ENCODE peak calls at places on chromosomes 3 and 15, in nine cellular contexts. One of them, this sample, is unnamed.

GRCh38 chr3:117439812-117440211 is 730.2 kb downstream of the TUSC7 start:
- DNase-seq in immature natural killer cell: no peak
- DNase-seq in OCI-LY7: no peak
- DNase-seq in aorta: no peak
- DNase-seq in activated T-cell treated with anti-CD3 and anti-CD28 coated beads for 1 hour: no peak
- DNase-seq in NCI-H187: no peak
- DNase-seq in stimulated activated CD4-positive, alpha-beta T cell treated with anti-CD3 and anti-CD28 coated beads, TNF-alpha, amount 100 ng/mL, for 1 hour: no peak
- DNase-seq in AG08395: peak; percentile 22
- DNase-seq in activated T-helper 9 cell treated with anti-CD3 and anti-CD28 coated beads, Interleukin-2, amount 50 U/mL, for 16 hours: no peak
- DNase-seq in this sample: no peak

GRCh38 chr3:133857767-133858166 is 37.9 kb downstream of the RAB6B start:
- DNase-seq in NCI-H187: no peak
- DNase-seq in AG08395: no peak
- DNase-seq in activated T-helper 9 cell treated with anti-CD3 and anti-CD28 coated beads, Interleukin-2, amount 50 U/mL, for 16 hours: no peak
- DNase-seq in immature natural killer cell: no peak
- DNase-seq in OCI-LY7: no peak
- DNase-seq in aorta: no peak
- DNase-seq in activated T-cell treated with anti-CD3 and anti-CD28 coated beads for 1 hour: no peak
- DNase-seq in stimulated activated CD4-positive, alpha-beta T cell treated with anti-CD3 and anti-CD28 coated beads, TNF-alpha, amount 100 ng/mL, for 1 hour: no peak
- DNase-seq in this sample: no peak

GRCh38 chr3:169573129-169573528 is 90.4 kb downstream of the MECOM start:
- DNase-seq in OCI-LY7: no peak
- DNase-seq in immature natural killer cell: no peak
- DNase-seq in activated T-cell treated with anti-CD3 and anti-CD28 coated beads for 1 hour: no peak
- DNase-seq in NCI-H187: no peak
- DNase-seq in activated T-helper 9 cell treated with anti-CD3 and anti-CD28 coated beads, Interleukin-2, amount 50 U/mL, for 16 hours: no peak
- DNase-seq in aorta: no peak
- DNase-seq in stimulated activated CD4-positive, alpha-beta T cell treated with anti-CD3 and anti-CD28 coated beads, TNF-alpha, amount 100 ng/mL, for 1 hour: no peak
- DNase-seq in AG08395: no peak
- DNase-seq in this sample: no peak

GRCh38 chr3:165459924-165460540 is 263.8 kb upstream of the SLITRK3 start:
- DNase-seq in activated T-cell treated with anti-CD3 and anti-CD28 coated beads for 1 hour: no peak
- DNase-seq in stimulated activated CD4-positive, alpha-beta T cell treated with anti-CD3 and anti-CD28 coated beads, TNF-alpha, amount 100 ng/mL, for 1 hour: no peak
- DNase-seq in NCI-H187: no peak
- DNase-seq in immature natural killer cell: no peak
- DNase-seq in AG08395: no peak
- DNase-seq in OCI-LY7: no peak
- DNase-seq in activated T-helper 9 cell treated with anti-CD3 and anti-CD28 coated beads, Interleukin-2, amount 50 U/mL, for 16 hours: no peak
- DNase-seq in aorta: no peak
- DNase-seq in this sample: no peak

GRCh38 chr3:190983875-190984274 is 121.4 kb upstream of the GMNC start:
- DNase-seq in activated T-cell treated with anti-CD3 and anti-CD28 coated beads for 1 hour: no peak
- DNase-seq in immature natural killer cell: no peak
- DNase-seq in OCI-LY7: peak; percentile 7
- DNase-seq in aorta: no peak
- DNase-seq in AG08395: no peak
- DNase-seq in stimulated activated CD4-positive, alpha-beta T cell treated with anti-CD3 and anti-CD28 coated beads, TNF-alpha, amount 100 ng/mL, for 1 hour: no peak
- DNase-seq in activated T-helper 9 cell treated with anti-CD3 and anti-CD28 coated beads, Interleukin-2, amount 50 U/mL, for 16 hours: no peak
- DNase-seq in NCI-H187: no peak
- DNase-seq in this sample: no peak

GRCh38 chr15:100713163-100713867 is 110.9 kb downstream of the ASB7 start:
- DNase-seq in AG08395: peak; percentile 64
- DNase-seq in OCI-LY7: no peak
- DNase-seq in immature natural killer cell: no peak
- DNase-seq in activated T-cell treated with anti-CD3 and anti-CD28 coated beads for 1 hour: no peak
- DNase-seq in activated T-helper 9 cell treated with anti-CD3 and anti-CD28 coated beads, Interleukin-2, amount 50 U/mL, for 16 hours: no peak
- DNase-seq in stimulated activated CD4-positive, alpha-beta T cell treated with anti-CD3 and anti-CD28 coated beads, TNF-alpha, amount 100 ng/mL, for 1 hour: no peak
- DNase-seq in aorta: peak; percentile 51
- DNase-seq in NCI-H187: no peak
- DNase-seq in this sample: peak; percentile 15

GRCh38 chr3:197186887-197187588 is 111.4 kb downstream of the DLG1 start:
- DNase-seq in NCI-H187: peak; percentile 43
- DNase-seq in stimulated activated CD4-positive, alpha-beta T cell treated with anti-CD3 and anti-CD28 coated beads, TNF-alpha, amount 100 ng/mL, for 1 hour: no peak
- DNase-seq in OCI-LY7: peak; percentile 75
- DNase-seq in immature natural killer cell: peak; percentile 30
- DNase-seq in activated T-helper 9 cell treated with anti-CD3 and anti-CD28 coated beads, Interleukin-2, amount 50 U/mL, for 16 hours: no peak
- DNase-seq in activated T-cell treated with anti-CD3 and anti-CD28 coated beads for 1 hour: no peak
- DNase-seq in AG08395: peak; percentile 59
- DNase-seq in aorta: no peak
- DNase-seq in this sample: no peak

GRCh38 chr15:66424963-66425612 is 38.4 kb downstream of the MAP2K1 start:
- DNase-seq in aorta: no peak
- DNase-seq in OCI-LY7: no peak
- DNase-seq in NCI-H187: no peak
- DNase-seq in activated T-helper 9 cell treated with anti-CD3 and anti-CD28 coated beads, Interleukin-2, amount 50 U/mL, for 16 hours: no peak
- DNase-seq in AG08395: no peak
- DNase-seq in immature natural killer cell: no peak
- DNase-seq in activated T-cell treated with anti-CD3 and anti-CD28 coated beads for 1 hour: no peak
- DNase-seq in stimulated activated CD4-positive, alpha-beta T cell treated with anti-CD3 and anti-CD28 coated beads, TNF-alpha, amount 100 ng/mL, for 1 hour: no peak
- DNase-seq in this sample: no peak

GRCh38 chr3:185744997-185745843 is 79.6 kb downstream of the IGF2BP2 start:
- DNase-seq in aorta: no peak
- DNase-seq in AG08395: peak; percentile 74
- DNase-seq in NCI-H187: no peak
- DNase-seq in OCI-LY7: peak; percentile 33
- DNase-seq in activated T-helper 9 cell treated with anti-CD3 and anti-CD28 coated beads, Interleukin-2, amount 50 U/mL, for 16 hours: no peak
- DNase-seq in activated T-cell treated with anti-CD3 and anti-CD28 coated beads for 1 hour: no peak
- DNase-seq in stimulated activated CD4-positive, alpha-beta T cell treated with anti-CD3 and anti-CD28 coated beads, TNF-alpha, amount 100 ng/mL, for 1 hour: no peak
- DNase-seq in immature natural killer cell: no peak
- DNase-seq in this sample: no peak

GRCh38 chr15:68550498-68551295 is 28.1 kb upstream of the CORO2B start:
- DNase-seq in immature natural killer cell: peak; percentile 42
- DNase-seq in AG08395: peak; percentile 48
- DNase-seq in NCI-H187: peak; percentile 30
- DNase-seq in stimulated activated CD4-positive, alpha-beta T cell treated with anti-CD3 and anti-CD28 coated beads, TNF-alpha, amount 100 ng/mL, for 1 hour: peak; percentile 75
- DNase-seq in OCI-LY7: peak; percentile 79
- DNase-seq in activated T-cell treated with anti-CD3 and anti-CD28 coated beads for 1 hour: peak; percentile 70
- DNase-seq in activated T-helper 9 cell treated with anti-CD3 and anti-CD28 coated beads, Interleukin-2, amount 50 U/mL, for 16 hours: peak; percentile 57
- DNase-seq in aorta: peak; percentile 91
- DNase-seq in this sample: peak; percentile 85

GRCh38 chr3:32570426-32571191 is at the start of gene DYNC1LI1:
- DNase-seq in activated T-helper 9 cell treated with anti-CD3 and anti-CD28 coated beads, Interleukin-2, amount 50 U/mL, for 16 hours: peak; percentile 91
- DNase-seq in NCI-H187: peak; percentile 71
- DNase-seq in immature natural killer cell: peak; percentile 92
- DNase-seq in AG08395: peak; percentile 97
- DNase-seq in stimulated activated CD4-positive, alpha-beta T cell treated with anti-CD3 and anti-CD28 coated beads, TNF-alpha, amount 100 ng/mL, for 1 hour: peak; percentile 95
- DNase-seq in activated T-cell treated with anti-CD3 and anti-CD28 coated beads for 1 hour: peak; percentile 94
- DNase-seq in OCI-LY7: peak; percentile 93
- DNase-seq in aorta: peak; percentile 99
- DNase-seq in this sample: peak; percentile 94

GRCh38 chr3:129112308-129113052 is 9.1 kb downstream of the RAB43 start:
- DNase-seq in stimulated activated CD4-positive, alpha-beta T cell treated with anti-CD3 and anti-CD28 coated beads, TNF-alpha, amount 100 ng/mL, for 1 hour: no peak
- DNase-seq in OCI-LY7: peak; percentile 51
- DNase-seq in immature natural killer cell: no peak
- DNase-seq in activated T-helper 9 cell treated with anti-CD3 and anti-CD28 coated beads, Interleukin-2, amount 50 U/mL, for 16 hours: no peak
- DNase-seq in aorta: no peak
- DNase-seq in AG08395: no peak
- DNase-seq in activated T-cell treated with anti-CD3 and anti-CD28 coated beads for 1 hour: no peak
- DNase-seq in NCI-H187: no peak
- DNase-seq in this sample: no peak

GRCh38 chr15:89051875-89052274 is 36.4 kb upstream of the ABHD2 start:
- DNase-seq in aorta: no peak
- DNase-seq in OCI-LY7: no peak
- DNase-seq in activated T-helper 9 cell treated with anti-CD3 and anti-CD28 coated beads, Interleukin-2, amount 50 U/mL, for 16 hours: no peak
- DNase-seq in activated T-cell treated with anti-CD3 and anti-CD28 coated beads for 1 hour: no peak
- DNase-seq in NCI-H187: no peak
- DNase-seq in immature natural killer cell: no peak
- DNase-seq in stimulated activated CD4-positive, alpha-beta T cell treated with anti-CD3 and anti-CD28 coated beads, TNF-alpha, amount 100 ng/mL, for 1 hour: no peak
- DNase-seq in AG08395: peak; percentile 91
- DNase-seq in this sample: no peak

GRCh38 chr3:21718161-21718765 is 32.7 kb downstream of the ZNF385D start:
- DNase-seq in activated T-cell treated with anti-CD3 and anti-CD28 coated beads for 1 hour: no peak
- DNase-seq in NCI-H187: no peak
- DNase-seq in AG08395: peak; percentile 94
- DNase-seq in immature natural killer cell: no peak
- DNase-seq in OCI-LY7: no peak
- DNase-seq in stimulated activated CD4-positive, alpha-beta T cell treated with anti-CD3 and anti-CD28 coated beads, TNF-alpha, amount 100 ng/mL, for 1 hour: no peak
- DNase-seq in activated T-helper 9 cell treated with anti-CD3 and anti-CD28 coated beads, Interleukin-2, amount 50 U/mL, for 16 hours: no peak
- DNase-seq in aorta: no peak
- DNase-seq in this sample: no peak

GRCh38 chr15:73051402-73051810 is 857 bp upstream of the NEO1 start:
- DNase-seq in immature natural killer cell: no peak
- DNase-seq in AG08395: no peak
- DNase-seq in NCI-H187: no peak
- DNase-seq in OCI-LY7: no peak
- DNase-seq in stimulated activated CD4-positive, alpha-beta T cell treated with anti-CD3 and anti-CD28 coated beads, TNF-alpha, amount 100 ng/mL, for 1 hour: no peak
- DNase-seq in aorta: peak; percentile 85
- DNase-seq in activated T-cell treated with anti-CD3 and anti-CD28 coated beads for 1 hour: peak; percentile 2
- DNase-seq in activated T-helper 9 cell treated with anti-CD3 and anti-CD28 coated beads, Interleukin-2, amount 50 U/mL, for 16 hours: no peak
- DNase-seq in this sample: peak; percentile 44

GRCh38 chr3:72338942-72339749 is 509.1 kb downstream of the SHQ1 start:
- DNase-seq in immature natural killer cell: no peak
- DNase-seq in activated T-cell treated with anti-CD3 and anti-CD28 coated beads for 1 hour: no peak
- DNase-seq in aorta: peak; percentile 88
- DNase-seq in OCI-LY7: no peak
- DNase-seq in activated T-helper 9 cell treated with anti-CD3 and anti-CD28 coated beads, Interleukin-2, amount 50 U/mL, for 16 hours: peak; percentile 41
- DNase-seq in stimulated activated CD4-positive, alpha-beta T cell treated with anti-CD3 and anti-CD28 coated beads, TNF-alpha, amount 100 ng/mL, for 1 hour: no peak
- DNase-seq in AG08395: peak; percentile 89
- DNase-seq in NCI-H187: no peak
- DNase-seq in this sample: peak; percentile 42

GRCh38 chr3:143090486-143090885 is 29.1 kb upstream of the CHST2 start:
- DNase-seq in immature natural killer cell: no peak
- DNase-seq in stimulated activated CD4-positive, alpha-beta T cell treated with anti-CD3 and anti-CD28 coated beads, TNF-alpha, amount 100 ng/mL, for 1 hour: no peak
- DNase-seq in NCI-H187: no peak
- DNase-seq in activated T-helper 9 cell treated with anti-CD3 and anti-CD28 coated beads, Interleukin-2, amount 50 U/mL, for 16 hours: no peak
- DNase-seq in aorta: no peak
- DNase-seq in activated T-cell treated with anti-CD3 and anti-CD28 coated beads for 1 hour: no peak
- DNase-seq in OCI-LY7: no peak
- DNase-seq in AG08395: no peak
- DNase-seq in this sample: no peak

GRCh38 chr3:133930341-133930933 is 34.8 kb upstream of the RAB6B start:
- DNase-seq in OCI-LY7: peak; percentile 33
- DNase-seq in aorta: no peak
- DNase-seq in NCI-H187: no peak
- DNase-seq in activated T-cell treated with anti-CD3 and anti-CD28 coated beads for 1 hour: no peak
- DNase-seq in AG08395: peak; percentile 72
- DNase-seq in activated T-helper 9 cell treated with anti-CD3 and anti-CD28 coated beads, Interleukin-2, amount 50 U/mL, for 16 hours: no peak
- DNase-seq in immature natural killer cell: no peak
- DNase-seq in stimulated activated CD4-positive, alpha-beta T cell treated with anti-CD3 and anti-CD28 coated beads, TNF-alpha, amount 100 ng/mL, for 1 hour: no peak
- DNase-seq in this sample: no peak

GRCh38 chr3:133459400-133459799 is 59.5 kb downstream of the BFSP2 start:
- DNase-seq in aorta: no peak
- DNase-seq in AG08395: no peak
- DNase-seq in activated T-helper 9 cell treated with anti-CD3 and anti-CD28 coated beads, Interleukin-2, amount 50 U/mL, for 16 hours: no peak
- DNase-seq in NCI-H187: no peak
- DNase-seq in OCI-LY7: no peak
- DNase-seq in activated T-cell treated with anti-CD3 and anti-CD28 coated beads for 1 hour: no peak
- DNase-seq in stimulated activated CD4-positive, alpha-beta T cell treated with anti-CD3 and anti-CD28 coated beads, TNF-alpha, amount 100 ng/mL, for 1 hour: no peak
- DNase-seq in immature natural killer cell: no peak
- DNase-seq in this sample: no peak

GRCh38 chr3:159200176-159200575 is 398.3 kb downstream of the MFSD1 start:
- DNase-seq in activated T-helper 9 cell treated with anti-CD3 and anti-CD28 coated beads, Interleukin-2, amount 50 U/mL, for 16 hours: no peak
- DNase-seq in OCI-LY7: no peak
- DNase-seq in AG08395: peak; percentile 76
- DNase-seq in activated T-cell treated with anti-CD3 and anti-CD28 coated beads for 1 hour: no peak
- DNase-seq in NCI-H187: no peak
- DNase-seq in stimulated activated CD4-positive, alpha-beta T cell treated with anti-CD3 and anti-CD28 coated beads, TNF-alpha, amount 100 ng/mL, for 1 hour: no peak
- DNase-seq in aorta: no peak
- DNase-seq in immature natural killer cell: no peak
- DNase-seq in this sample: no peak

GRCh38 chr15:88938802-88939485 is 25.8 kb upstream of the MFGE8 start:
- DNase-seq in AG08395: no peak
- DNase-seq in stimulated activated CD4-positive, alpha-beta T cell treated with anti-CD3 and anti-CD28 coated beads, TNF-alpha, amount 100 ng/mL, for 1 hour: no peak
- DNase-seq in OCI-LY7: no peak
- DNase-seq in activated T-cell treated with anti-CD3 and anti-CD28 coated beads for 1 hour: no peak
- DNase-seq in immature natural killer cell: no peak
- DNase-seq in NCI-H187: no peak
- DNase-seq in aorta: no peak
- DNase-seq in activated T-helper 9 cell treated with anti-CD3 and anti-CD28 coated beads, Interleukin-2, amount 50 U/mL, for 16 hours: no peak
- DNase-seq in this sample: no peak

GRCh38 chr15:99424978-99425665 is 140.7 kb upstream of the MEF2A start:
- DNase-seq in stimulated activated CD4-positive, alpha-beta T cell treated with anti-CD3 and anti-CD28 coated beads, TNF-alpha, amount 100 ng/mL, for 1 hour: peak; percentile 13
- DNase-seq in NCI-H187: no peak
- DNase-seq in OCI-LY7: no peak
- DNase-seq in immature natural killer cell: peak; percentile 11
- DNase-seq in AG08395: peak; percentile 77
- DNase-seq in activated T-helper 9 cell treated with anti-CD3 and anti-CD28 coated beads, Interleukin-2, amount 50 U/mL, for 16 hours: peak; percentile 25
- DNase-seq in activated T-cell treated with anti-CD3 and anti-CD28 coated beads for 1 hour: peak; percentile 30
- DNase-seq in aorta: peak; percentile 80
- DNase-seq in this sample: peak; percentile 80

GRCh38 chr3:37953226-37953625 is 37.4 kb upstream of the VILL start:
- DNase-seq in stimulated activated CD4-positive, alpha-beta T cell treated with anti-CD3 and anti-CD28 coated beads, TNF-alpha, amount 100 ng/mL, for 1 hour: no peak
- DNase-seq in AG08395: no peak
- DNase-seq in immature natural killer cell: no peak
- DNase-seq in aorta: no peak
- DNase-seq in NCI-H187: no peak
- DNase-seq in activated T-cell treated with anti-CD3 and anti-CD28 coated beads for 1 hour: no peak
- DNase-seq in activated T-helper 9 cell treated with anti-CD3 and anti-CD28 coated beads, Interleukin-2, amount 50 U/mL, for 16 hours: no peak
- DNase-seq in OCI-LY7: no peak
- DNase-seq in this sample: no peak

GRCh38 chr3:43364494-43364893 is 78.2 kb downstream of the SNRK start:
- DNase-seq in AG08395: no peak
- DNase-seq in immature natural killer cell: no peak
- DNase-seq in stimulated activated CD4-positive, alpha-beta T cell treated with anti-CD3 and anti-CD28 coated beads, TNF-alpha, amount 100 ng/mL, for 1 hour: no peak
- DNase-seq in aorta: no peak
- DNase-seq in activated T-cell treated with anti-CD3 and anti-CD28 coated beads for 1 hour: no peak
- DNase-seq in NCI-H187: no peak
- DNase-seq in OCI-LY7: no peak
- DNase-seq in activated T-helper 9 cell treated with anti-CD3 and anti-CD28 coated beads, Interleukin-2, amount 50 U/mL, for 16 hours: no peak
- DNase-seq in this sample: no peak

GRCh38 chr3:150344079-150344478 is 64.0 kb upstream of the TSC22D2 start:
- DNase-seq in aorta: no peak
- DNase-seq in AG08395: no peak
- DNase-seq in immature natural killer cell: no peak
- DNase-seq in NCI-H187: no peak
- DNase-seq in activated T-cell treated with anti-CD3 and anti-CD28 coated beads for 1 hour: no peak
- DNase-seq in stimulated activated CD4-positive, alpha-beta T cell treated with anti-CD3 and anti-CD28 coated beads, TNF-alpha, amount 100 ng/mL, for 1 hour: no peak
- DNase-seq in activated T-helper 9 cell treated with anti-CD3 and anti-CD28 coated beads, Interleukin-2, amount 50 U/mL, for 16 hours: no peak
- DNase-seq in OCI-LY7: no peak
- DNase-seq in this sample: no peak

GRCh38 chr3:33746412-33747116 is 28.5 kb upstream of the CLASP2 start:
- DNase-seq in aorta: no peak
- DNase-seq in NCI-H187: no peak
- DNase-seq in OCI-LY7: no peak
- DNase-seq in stimulated activated CD4-positive, alpha-beta T cell treated with anti-CD3 and anti-CD28 coated beads, TNF-alpha, amount 100 ng/mL, for 1 hour: no peak
- DNase-seq in activated T-helper 9 cell treated with anti-CD3 and anti-CD28 coated beads, Interleukin-2, amount 50 U/mL, for 16 hours: no peak
- DNase-seq in AG08395: no peak
- DNase-seq in activated T-cell treated with anti-CD3 and anti-CD28 coated beads for 1 hour: no peak
- DNase-seq in immature natural killer cell: no peak
- DNase-seq in this sample: no peak

GRCh38 chr15:55823699-55824098 is 80.7 kb upstream of the PRTG start:
- DNase-seq in aorta: no peak
- DNase-seq in AG08395: no peak
- DNase-seq in immature natural killer cell: no peak
- DNase-seq in NCI-H187: no peak
- DNase-seq in activated T-cell treated with anti-CD3 and anti-CD28 coated beads for 1 hour: no peak
- DNase-seq in OCI-LY7: no peak
- DNase-seq in activated T-helper 9 cell treated with anti-CD3 and anti-CD28 coated beads, Interleukin-2, amount 50 U/mL, for 16 hours: no peak
- DNase-seq in stimulated activated CD4-positive, alpha-beta T cell treated with anti-CD3 and anti-CD28 coated beads, TNF-alpha, amount 100 ng/mL, for 1 hour: no peak
- DNase-seq in this sample: no peak

GRCh38 chr3:177039875-177040274 is 157.4 kb downstream of the TBL1XR1 start:
- DNase-seq in OCI-LY7: no peak
- DNase-seq in activated T-cell treated with anti-CD3 and anti-CD28 coated beads for 1 hour: no peak
- DNase-seq in NCI-H187: no peak
- DNase-seq in activated T-helper 9 cell treated with anti-CD3 and anti-CD28 coated beads, Interleukin-2, amount 50 U/mL, for 16 hours: no peak
- DNase-seq in AG08395: no peak
- DNase-seq in aorta: no peak
- DNase-seq in stimulated activated CD4-positive, alpha-beta T cell treated with anti-CD3 and anti-CD28 coated beads, TNF-alpha, amount 100 ng/mL, for 1 hour: no peak
- DNase-seq in immature natural killer cell: no peak
- DNase-seq in this sample: no peak

GRCh38 chr3:191328383-191328962 is 721 bp upstream of the CCDC50 start:
- DNase-seq in OCI-LY7: no peak
- DNase-seq in activated T-helper 9 cell treated with anti-CD3 and anti-CD28 coated beads, Interleukin-2, amount 50 U/mL, for 16 hours: no peak
- DNase-seq in immature natural killer cell: no peak
- DNase-seq in AG08395: no peak
- DNase-seq in stimulated activated CD4-positive, alpha-beta T cell treated with anti-CD3 and anti-CD28 coated beads, TNF-alpha, amount 100 ng/mL, for 1 hour: no peak
- DNase-seq in activated T-cell treated with anti-CD3 and anti-CD28 coated beads for 1 hour: no peak
- DNase-seq in aorta: no peak
- DNase-seq in NCI-H187: no peak
- DNase-seq in this sample: no peak

GRCh38 chr15:101675796-101676582 is 23.8 kb upstream of the TM2D3 start:
- DNase-seq in activated T-helper 9 cell treated with anti-CD3 and anti-CD28 coated beads, Interleukin-2, amount 50 U/mL, for 16 hours: no peak
- DNase-seq in aorta: no peak
- DNase-seq in NCI-H187: no peak
- DNase-seq in immature natural killer cell: no peak
- DNase-seq in AG08395: peak; percentile 85
- DNase-seq in stimulated activated CD4-positive, alpha-beta T cell treated with anti-CD3 and anti-CD28 coated beads, TNF-alpha, amount 100 ng/mL, for 1 hour: no peak
- DNase-seq in activated T-cell treated with anti-CD3 and anti-CD28 coated beads for 1 hour: no peak
- DNase-seq in OCI-LY7: no peak
- DNase-seq in this sample: no peak

GRCh38 chr15:66103293-66103590 is 150.3 kb downstream of the MEGF11 start:
- DNase-seq in AG08395: no peak
- DNase-seq in stimulated activated CD4-positive, alpha-beta T cell treated with anti-CD3 and anti-CD28 coated beads, TNF-alpha, amount 100 ng/mL, for 1 hour: no peak
- DNase-seq in aorta: no peak
- DNase-seq in activated T-cell treated with anti-CD3 and anti-CD28 coated beads for 1 hour: no peak
- DNase-seq in activated T-helper 9 cell treated with anti-CD3 and anti-CD28 coated beads, Interleukin-2, amount 50 U/mL, for 16 hours: no peak
- DNase-seq in NCI-H187: no peak
- DNase-seq in OCI-LY7: no peak
- DNase-seq in immature natural killer cell: no peak
- DNase-seq in this sample: no peak